ENCODE peak calls at places on chromosomes 7 and 10, in six cellular contexts. One of them, this sample, is unnamed.

GRCh38 chr10:15824498-15824897 is 35.8 kb downstream of the MINDY3 start:
- DNase-seq in testis: no peak
- DNase-seq in activated CD4-positive, alpha-beta T cell treated with anti-CD3 and anti-CD28 coated beads, Interleukin-2, amount 10 ng/mL, durations not matched to agents 7 days and 5 days: no peak
- DNase-seq in left ventricle myocardium superior: no peak
- DNase-seq in Caco-2: no peak
- DNase-seq in lower leg skin: no peak
- DNase-seq in this sample: peak

GRCh38 chr7:81209059-81209458 is 290.2 kb upstream of the SEMA3C start:
- DNase-seq in testis: no peak
- DNase-seq in activated CD4-positive, alpha-beta T cell treated with anti-CD3 and anti-CD28 coated beads, Interleukin-2, amount 10 ng/mL, durations not matched to agents 7 days and 5 days: no peak
- DNase-seq in left ventricle myocardium superior: no peak
- DNase-seq in Caco-2: no peak
- DNase-seq in lower leg skin: no peak
- DNase-seq in this sample: peak

GRCh38 chr10:86968994-86969355 is 693 bp downstream of the ADIRF start:
- DNase-seq in testis: no peak
- DNase-seq in activated CD4-positive, alpha-beta T cell treated with anti-CD3 and anti-CD28 coated beads, Interleukin-2, amount 10 ng/mL, durations not matched to agents 7 days and 5 days: no peak
- DNase-seq in left ventricle myocardium superior: no peak
- DNase-seq in Caco-2: no peak
- DNase-seq in lower leg skin: peak
- DNase-seq in this sample: no peak

GRCh38 chr10:3150961-3151360 is 21.6 kb downstream of the PITRM1 start:
- DNase-seq in testis: no peak
- DNase-seq in activated CD4-positive, alpha-beta T cell treated with anti-CD3 and anti-CD28 coated beads, Interleukin-2, amount 10 ng/mL, durations not matched to agents 7 days and 5 days: no peak
- DNase-seq in left ventricle myocardium superior: no peak
- DNase-seq in Caco-2: no peak
- DNase-seq in lower leg skin: no peak
- DNase-seq in this sample: no peak

GRCh38 chr10:116263870-116264269 is 9.1 kb downstream of the GFRA1 start:
- DNase-seq in testis: no peak
- DNase-seq in activated CD4-positive, alpha-beta T cell treated with anti-CD3 and anti-CD28 coated beads, Interleukin-2, amount 10 ng/mL, durations not matched to agents 7 days and 5 days: no peak
- DNase-seq in left ventricle myocardium superior: no peak
- DNase-seq in Caco-2: no peak
- DNase-seq in lower leg skin: no peak
- DNase-seq in this sample: no peak

GRCh38 chr7:40598915-40599314 is 464.1 kb downstream of the SUGCT start:
- DNase-seq in testis: no peak
- DNase-seq in activated CD4-positive, alpha-beta T cell treated with anti-CD3 and anti-CD28 coated beads, Interleukin-2, amount 10 ng/mL, durations not matched to agents 7 days and 5 days: peak
- DNase-seq in left ventricle myocardium superior: no peak
- DNase-seq in Caco-2: no peak
- DNase-seq in lower leg skin: no peak
- DNase-seq in this sample: no peak

GRCh38 chr7:2689343-2689847 is 1.4 kb downstream of the AMZ1 start:
- DNase-seq in testis: no peak
- DNase-seq in activated CD4-positive, alpha-beta T cell treated with anti-CD3 and anti-CD28 coated beads, Interleukin-2, amount 10 ng/mL, durations not matched to agents 7 days and 5 days: no peak
- DNase-seq in left ventricle myocardium superior: no peak
- DNase-seq in Caco-2: no peak
- DNase-seq in lower leg skin: no peak
- DNase-seq in this sample: no peak

GRCh38 chr10:101367569-101368453 is 13.8 kb downstream of the BTRC start:
- DNase-seq in testis: no peak
- DNase-seq in activated CD4-positive, alpha-beta T cell treated with anti-CD3 and anti-CD28 coated beads, Interleukin-2, amount 10 ng/mL, durations not matched to agents 7 days and 5 days: no peak
- DNase-seq in left ventricle myocardium superior: no peak
- DNase-seq in Caco-2: no peak
- DNase-seq in lower leg skin: peak
- DNase-seq in this sample: peak

GRCh38 chr10:60384708-60385398 is 4.8 kb downstream of the ANK3 start:
- DNase-seq in testis: no peak
- DNase-seq in activated CD4-positive, alpha-beta T cell treated with anti-CD3 and anti-CD28 coated beads, Interleukin-2, amount 10 ng/mL, durations not matched to agents 7 days and 5 days: no peak
- DNase-seq in left ventricle myocardium superior: no peak
- DNase-seq in Caco-2: no peak
- DNase-seq in lower leg skin: peak
- DNase-seq in this sample: no peak

GRCh38 chr7:101386558-101387199 is 24.0 kb downstream of the COL26A1 start:
- DNase-seq in testis: no peak
- DNase-seq in activated CD4-positive, alpha-beta T cell treated with anti-CD3 and anti-CD28 coated beads, Interleukin-2, amount 10 ng/mL, durations not matched to agents 7 days and 5 days: no peak
- DNase-seq in left ventricle myocardium superior: peak
- DNase-seq in Caco-2: no peak
- DNase-seq in lower leg skin: no peak
- DNase-seq in this sample: no peak

GRCh38 chr10:100907175-100907574 is 5.6 kb upstream of the SLF2 start:
- DNase-seq in testis: no peak
- DNase-seq in activated CD4-positive, alpha-beta T cell treated with anti-CD3 and anti-CD28 coated beads, Interleukin-2, amount 10 ng/mL, durations not matched to agents 7 days and 5 days: no peak
- DNase-seq in left ventricle myocardium superior: no peak
- DNase-seq in Caco-2: no peak
- DNase-seq in lower leg skin: no peak
- DNase-seq in this sample: no peak

GRCh38 chr7:92614586-92615237 is 24.5 kb upstream of the FAM133B start:
- DNase-seq in testis: no peak
- DNase-seq in activated CD4-positive, alpha-beta T cell treated with anti-CD3 and anti-CD28 coated beads, Interleukin-2, amount 10 ng/mL, durations not matched to agents 7 days and 5 days: no peak
- DNase-seq in left ventricle myocardium superior: peak
- DNase-seq in Caco-2: no peak
- DNase-seq in lower leg skin: no peak
- DNase-seq in this sample: no peak

GRCh38 chr10:59536151-59536550 is 173.5 kb downstream of the SLC16A9 start:
- DNase-seq in testis: no peak
- DNase-seq in activated CD4-positive, alpha-beta T cell treated with anti-CD3 and anti-CD28 coated beads, Interleukin-2, amount 10 ng/mL, durations not matched to agents 7 days and 5 days: no peak
- DNase-seq in left ventricle myocardium superior: no peak
- DNase-seq in Caco-2: no peak
- DNase-seq in lower leg skin: no peak
- DNase-seq in this sample: no peak

GRCh38 chr10:44376504-44377099 is 8.3 kb downstream of the CXCL12 start:
- DNase-seq in testis: no peak
- DNase-seq in activated CD4-positive, alpha-beta T cell treated with anti-CD3 and anti-CD28 coated beads, Interleukin-2, amount 10 ng/mL, durations not matched to agents 7 days and 5 days: no peak
- DNase-seq in left ventricle myocardium superior: no peak
- DNase-seq in Caco-2: no peak
- DNase-seq in lower leg skin: no peak
- DNase-seq in this sample: no peak

GRCh38 chr7:68401313-68401712 is 1197.0 kb upstream of the AUTS2 start:
- DNase-seq in testis: no peak
- DNase-seq in activated CD4-positive, alpha-beta T cell treated with anti-CD3 and anti-CD28 coated beads, Interleukin-2, amount 10 ng/mL, durations not matched to agents 7 days and 5 days: no peak
- DNase-seq in left ventricle myocardium superior: no peak
- DNase-seq in Caco-2: no peak
- DNase-seq in lower leg skin: no peak
- DNase-seq in this sample: no peak

GRCh38 chr7:122572706-122573105 is 126.2 kb downstream of the RNF133 start:
- DNase-seq in testis: no peak
- DNase-seq in activated CD4-positive, alpha-beta T cell treated with anti-CD3 and anti-CD28 coated beads, Interleukin-2, amount 10 ng/mL, durations not matched to agents 7 days and 5 days: no peak
- DNase-seq in left ventricle myocardium superior: no peak
- DNase-seq in Caco-2: no peak
- DNase-seq in lower leg skin: no peak
- DNase-seq in this sample: no peak

GRCh38 chr10:79095316-79095715 is 26.6 kb downstream of the ZMIZ1 start:
- DNase-seq in testis: no peak
- DNase-seq in activated CD4-positive, alpha-beta T cell treated with anti-CD3 and anti-CD28 coated beads, Interleukin-2, amount 10 ng/mL, durations not matched to agents 7 days and 5 days: no peak
- DNase-seq in left ventricle myocardium superior: no peak
- DNase-seq in Caco-2: no peak
- DNase-seq in lower leg skin: no peak
- DNase-seq in this sample: no peak

GRCh38 chr10:59181668-59182067 is 5.2 kb downstream of the PHYHIPL start:
- DNase-seq in testis: peak
- DNase-seq in activated CD4-positive, alpha-beta T cell treated with anti-CD3 and anti-CD28 coated beads, Interleukin-2, amount 10 ng/mL, durations not matched to agents 7 days and 5 days: no peak
- DNase-seq in left ventricle myocardium superior: no peak
- DNase-seq in Caco-2: peak
- DNase-seq in lower leg skin: no peak
- DNase-seq in this sample: peak

GRCh38 chr10:124739119-124739921 is 4.9 kb downstream of the FAM53B start:
- DNase-seq in testis: no peak
- DNase-seq in activated CD4-positive, alpha-beta T cell treated with anti-CD3 and anti-CD28 coated beads, Interleukin-2, amount 10 ng/mL, durations not matched to agents 7 days and 5 days: no peak
- DNase-seq in left ventricle myocardium superior: no peak
- DNase-seq in Caco-2: no peak
- DNase-seq in lower leg skin: no peak
- DNase-seq in this sample: no peak

GRCh38 chr7:26321440-26321839 is 29.8 kb downstream of the SNX10 start:
- DNase-seq in testis: no peak
- DNase-seq in activated CD4-positive, alpha-beta T cell treated with anti-CD3 and anti-CD28 coated beads, Interleukin-2, amount 10 ng/mL, durations not matched to agents 7 days and 5 days: no peak
- DNase-seq in left ventricle myocardium superior: no peak
- DNase-seq in Caco-2: no peak
- DNase-seq in lower leg skin: no peak
- DNase-seq in this sample: no peak

GRCh38 chr7:134941185-134941900 is 45.0 kb upstream of the AGBL3 start:
- DNase-seq in testis: no peak
- DNase-seq in activated CD4-positive, alpha-beta T cell treated with anti-CD3 and anti-CD28 coated beads, Interleukin-2, amount 10 ng/mL, durations not matched to agents 7 days and 5 days: no peak
- DNase-seq in left ventricle myocardium superior: no peak
- DNase-seq in Caco-2: peak
- DNase-seq in lower leg skin: no peak
- DNase-seq in this sample: no peak

GRCh38 chr7:32506266-32507054 is 11.2 kb downstream of the AVL9 start:
- DNase-seq in testis: no peak
- DNase-seq in activated CD4-positive, alpha-beta T cell treated with anti-CD3 and anti-CD28 coated beads, Interleukin-2, amount 10 ng/mL, durations not matched to agents 7 days and 5 days: no peak
- DNase-seq in left ventricle myocardium superior: no peak
- DNase-seq in Caco-2: no peak
- DNase-seq in lower leg skin: no peak
- DNase-seq in this sample: peak

GRCh38 chr10:46270086-46270811 is 16.5 kb upstream of the ANTXRL start:
- DNase-seq in testis: no peak
- DNase-seq in activated CD4-positive, alpha-beta T cell treated with anti-CD3 and anti-CD28 coated beads, Interleukin-2, amount 10 ng/mL, durations not matched to agents 7 days and 5 days: no peak
- DNase-seq in left ventricle myocardium superior: no peak
- DNase-seq in Caco-2: no peak
- DNase-seq in lower leg skin: no peak
- DNase-seq in this sample: no peak

GRCh38 chr7:47550788-47551470 is 31.0 kb downstream of the TNS3 start:
- DNase-seq in testis: no peak
- DNase-seq in activated CD4-positive, alpha-beta T cell treated with anti-CD3 and anti-CD28 coated beads, Interleukin-2, amount 10 ng/mL, durations not matched to agents 7 days and 5 days: no peak
- DNase-seq in left ventricle myocardium superior: no peak
- DNase-seq in Caco-2: no peak
- DNase-seq in lower leg skin: no peak
- DNase-seq in this sample: no peak

GRCh38 chr7:82163586-82163985 is 280.0 kb downstream of the CACNA2D1 start:
- DNase-seq in testis: no peak
- DNase-seq in activated CD4-positive, alpha-beta T cell treated with anti-CD3 and anti-CD28 coated beads, Interleukin-2, amount 10 ng/mL, durations not matched to agents 7 days and 5 days: no peak
- DNase-seq in left ventricle myocardium superior: no peak
- DNase-seq in Caco-2: no peak
- DNase-seq in lower leg skin: no peak
- DNase-seq in this sample: no peak

GRCh38 chr7:88243345-88243909 is 23.6 kb upstream of the SRI start:
- DNase-seq in testis: peak
- DNase-seq in activated CD4-positive, alpha-beta T cell treated with anti-CD3 and anti-CD28 coated beads, Interleukin-2, amount 10 ng/mL, durations not matched to agents 7 days and 5 days: no peak
- DNase-seq in left ventricle myocardium superior: no peak
- DNase-seq in Caco-2: no peak
- DNase-seq in lower leg skin: no peak
- DNase-seq in this sample: peak

GRCh38 chr10:18162021-18162631 is 21.9 kb downstream of the CACNB2 start:
- DNase-seq in testis: no peak
- DNase-seq in activated CD4-positive, alpha-beta T cell treated with anti-CD3 and anti-CD28 coated beads, Interleukin-2, amount 10 ng/mL, durations not matched to agents 7 days and 5 days: no peak
- DNase-seq in left ventricle myocardium superior: no peak
- DNase-seq in Caco-2: no peak
- DNase-seq in lower leg skin: no peak
- DNase-seq in this sample: no peak

GRCh38 chr7:29754874-29755490 is 51.3 kb upstream of the WIPF3 start:
- DNase-seq in testis: no peak
- DNase-seq in activated CD4-positive, alpha-beta T cell treated with anti-CD3 and anti-CD28 coated beads, Interleukin-2, amount 10 ng/mL, durations not matched to agents 7 days and 5 days: no peak
- DNase-seq in left ventricle myocardium superior: no peak
- DNase-seq in Caco-2: no peak
- DNase-seq in lower leg skin: no peak
- DNase-seq in this sample: no peak

GRCh38 chr7:121961491-121961890 is 88.5 kb downstream of the PTPRZ1 start:
- DNase-seq in testis: no peak
- DNase-seq in activated CD4-positive, alpha-beta T cell treated with anti-CD3 and anti-CD28 coated beads, Interleukin-2, amount 10 ng/mL, durations not matched to agents 7 days and 5 days: no peak
- DNase-seq in left ventricle myocardium superior: no peak
- DNase-seq in Caco-2: no peak
- DNase-seq in lower leg skin: no peak
- DNase-seq in this sample: no peak

GRCh38 chr7:147412782-147413186 is 1177.8 kb upstream of the C7orf33 start:
- DNase-seq in testis: no peak
- DNase-seq in activated CD4-positive, alpha-beta T cell treated with anti-CD3 and anti-CD28 coated beads, Interleukin-2, amount 10 ng/mL, durations not matched to agents 7 days and 5 days: no peak
- DNase-seq in left ventricle myocardium superior: no peak
- DNase-seq in Caco-2: no peak
- DNase-seq in lower leg skin: no peak
- DNase-seq in this sample: no peak

GRCh38 chr7:47444376-47445098 is 137.4 kb downstream of the TNS3 start:
- DNase-seq in testis: no peak
- DNase-seq in activated CD4-positive, alpha-beta T cell treated with anti-CD3 and anti-CD28 coated beads, Interleukin-2, amount 10 ng/mL, durations not matched to agents 7 days and 5 days: no peak
- DNase-seq in left ventricle myocardium superior: no peak
- DNase-seq in Caco-2: no peak
- DNase-seq in lower leg skin: no peak
- DNase-seq in this sample: no peak

GRCh38 chr10:89206402-89207180 is 526 bp downstream of the CH25H start:
- DNase-seq in testis: peak
- DNase-seq in activated CD4-positive, alpha-beta T cell treated with anti-CD3 and anti-CD28 coated beads, Interleukin-2, amount 10 ng/mL, durations not matched to agents 7 days and 5 days: peak
- DNase-seq in left ventricle myocardium superior: peak
- DNase-seq in Caco-2: no peak
- DNase-seq in lower leg skin: peak
- DNase-seq in this sample: no peak

GRCh38 chr7:119594956-119595355 is 678.0 kb upstream of the KCND2 start:
- DNase-seq in testis: no peak
- DNase-seq in activated CD4-positive, alpha-beta T cell treated with anti-CD3 and anti-CD28 coated beads, Interleukin-2, amount 10 ng/mL, durations not matched to agents 7 days and 5 days: no peak
- DNase-seq in left ventricle myocardium superior: no peak
- DNase-seq in Caco-2: no peak
- DNase-seq in lower leg skin: no peak
- DNase-seq in this sample: no peak

GRCh38 chr10:71461917-71462641 is 65.4 kb downstream of the CDH23 start:
- DNase-seq in testis: no peak
- DNase-seq in activated CD4-positive, alpha-beta T cell treated with anti-CD3 and anti-CD28 coated beads, Interleukin-2, amount 10 ng/mL, durations not matched to agents 7 days and 5 days: no peak
- DNase-seq in left ventricle myocardium superior: no peak
- DNase-seq in Caco-2: no peak
- DNase-seq in lower leg skin: no peak
- DNase-seq in this sample: no peak

GRCh38 chr10:1022413-1022812 is 3.2 kb downstream of the IDI2 start:
- DNase-seq in testis: no peak
- DNase-seq in activated CD4-positive, alpha-beta T cell treated with anti-CD3 and anti-CD28 coated beads, Interleukin-2, amount 10 ng/mL, durations not matched to agents 7 days and 5 days: no peak
- DNase-seq in left ventricle myocardium superior: no peak
- DNase-seq in Caco-2: no peak
- DNase-seq in lower leg skin: no peak
- DNase-seq in this sample: no peak

GRCh38 chr10:88598060-88598459 is 11.5 kb downstream of the LIPJ start:
- DNase-seq in testis: no peak
- DNase-seq in activated CD4-positive, alpha-beta T cell treated with anti-CD3 and anti-CD28 coated beads, Interleukin-2, amount 10 ng/mL, durations not matched to agents 7 days and 5 days: no peak
- DNase-seq in left ventricle myocardium superior: no peak
- DNase-seq in Caco-2: no peak
- DNase-seq in lower leg skin: no peak
- DNase-seq in this sample: no peak

GRCh38 chr7:36820527-36821170 is 96.4 kb upstream of the AOAH start:
- DNase-seq in testis: no peak
- DNase-seq in activated CD4-positive, alpha-beta T cell treated with anti-CD3 and anti-CD28 coated beads, Interleukin-2, amount 10 ng/mL, durations not matched to agents 7 days and 5 days: no peak
- DNase-seq in left ventricle myocardium superior: no peak
- DNase-seq in Caco-2: no peak
- DNase-seq in lower leg skin: no peak
- DNase-seq in this sample: no peak

GRCh38 chr7:32255036-32255435 is 184.8 kb upstream of the PDE1C start:
- DNase-seq in testis: no peak
- DNase-seq in activated CD4-positive, alpha-beta T cell treated with anti-CD3 and anti-CD28 coated beads, Interleukin-2, amount 10 ng/mL, durations not matched to agents 7 days and 5 days: no peak
- DNase-seq in left ventricle myocardium superior: peak
- DNase-seq in Caco-2: no peak
- DNase-seq in lower leg skin: no peak
- DNase-seq in this sample: no peak

GRCh38 chr7:152312316-152312715 is 123.5 kb downstream of the KMT2C start:
- DNase-seq in testis: no peak
- DNase-seq in activated CD4-positive, alpha-beta T cell treated with anti-CD3 and anti-CD28 coated beads, Interleukin-2, amount 10 ng/mL, durations not matched to agents 7 days and 5 days: no peak
- DNase-seq in left ventricle myocardium superior: no peak
- DNase-seq in Caco-2: no peak
- DNase-seq in lower leg skin: no peak
- DNase-seq in this sample: no peak

GRCh38 chr10:123995461-123996131 is 97.8 kb downstream of the CHST15 start:
- DNase-seq in testis: peak
- DNase-seq in activated CD4-positive, alpha-beta T cell treated with anti-CD3 and anti-CD28 coated beads, Interleukin-2, amount 10 ng/mL, durations not matched to agents 7 days and 5 days: peak
- DNase-seq in left ventricle myocardium superior: peak
- DNase-seq in Caco-2: peak
- DNase-seq in lower leg skin: no peak
- DNase-seq in this sample: peak

This sample was measured in erythroblast.